ENCODE peak calls at places on chromosomes 16 and 17, in seven cellular contexts. S is lower leg skin, T is pancreas, E is upper lobe of right lung, M is tibial nerve, L is fibroblast of pulmonary artery, B is PC-3. G is an unnamed sample.

GRCh38 chr17:1997146-1997586 is 28.0 kb downstream of the RTN4RL1 start:
- DNase-seq in S (no peak), T (no peak), E (no peak), M (no peak), L (no peak), B (peak; percentile 85), G (no peak)

GRCh38 chr17:50022463-50023130 is 27.6 kb upstream of the DLX3 start:
- DNase-seq in S (peak; percentile 45), T (no peak), E (no peak), M (no peak), L (no peak), B (no peak), G (no peak)

GRCh38 chr17:72592242-72592966 is 471.6 kb downstream of the SOX9 start:
- DNase-seq in S (peak; percentile 88), T (peak; percentile 63), E (peak; percentile 88), M (peak; percentile 60), L (peak; percentile 85), B (peak; percentile 95), G (no peak)

GRCh38 chr17:37503148-37503547 is 13.5 kb downstream of the DUSP14 start:
- DNase-seq in S (no peak), T (no peak), E (no peak), M (no peak), L (no peak), B (no peak), G (no peak)

GRCh38 chr17:28895794-28896447 is 1.6 kb downstream of the FLOT2 start:
- DNase-seq in S (no peak), T (no peak), E (peak; percentile 38), M (no peak), L (no peak), B (no peak), G (no peak)

GRCh38 chr16:31356566-31357323 is 1.8 kb downstream of the ITGAX start:
- DNase-seq in S (no peak), T (no peak), E (no peak), M (no peak), L (no peak), B (no peak), G (no peak)

GRCh38 chr17:58330997-58331814 is 2.6 kb upstream of the TSPOAP1 start:
- DNase-seq in S (no peak), T (no peak), E (peak; percentile 79), M (no peak), L (no peak), B (no peak), G (no peak)

GRCh38 chr16:35525979-35526590 is 2066.7 kb downstream of the TP53TG3F start:
- DNase-seq in S (no peak), T (no peak), E (no peak), M (no peak), L (no peak), B (no peak), G (no peak)

GRCh38 chr16:67349172-67349571 is 22.6 kb downstream of the LRRC36 start:
- DNase-seq in S (no peak), T (no peak), E (no peak), M (no peak), L (peak; percentile 41), B (peak; percentile 61), G (peak; percentile 3)

GRCh38 chr17:38970804-38971203 is 3.6 kb upstream of the FBXO47 start:
- DNase-seq in S (no peak), T (no peak), E (no peak), M (no peak), L (no peak), B (peak; percentile 4), G (no peak)

GRCh38 chr17:2510559-2510958 is 1.1 kb downstream of the METTL16 start:
- DNase-seq in S (peak; percentile 56), T (no peak), E (no peak), M (no peak), L (no peak), B (no peak), G (no peak)

GRCh38 chr17:45022655-45023339 is 28.6 kb downstream of the DCAKD start:
- DNase-seq in S (no peak), T (no peak), E (no peak), M (no peak), L (no peak), B (no peak), G (no peak)

GRCh38 chr16:58197314-58198012 is 443 bp downstream of the CSNK2A2 start:
- DNase-seq in S (no peak), T (no peak), E (no peak), M (no peak), L (no peak), B (no peak), G (no peak)

GRCh38 chr17:38598536-38598935 is 7.2 kb downstream of the SRCIN1 start:
- DNase-seq in S (no peak), T (peak; percentile 69), E (no peak), M (no peak), L (peak; percentile 76), B (peak; percentile 76), G (peak; percentile 41)

GRCh38 chr17:49914664-49915063 is 54.3 kb upstream of the DLX4 start:
- DNase-seq in S (no peak), T (no peak), E (no peak), M (no peak), L (no peak), B (no peak), G (no peak)

GRCh38 chr17:58783380-58783779 is 27.7 kb downstream of the PPM1E start:
- DNase-seq in S (no peak), T (no peak), E (no peak), M (no peak), L (peak; percentile 4), B (peak; percentile 12), G (peak; percentile 1)

GRCh38 chr17:38751144-38751802 is 1.3 kb upstream of the PSMB3 start:
- DNase-seq in S (no peak), T (no peak), E (no peak), M (no peak), L (no peak), B (peak; percentile 38), G (no peak)

GRCh38 chr17:38451030-38451839 is 23.0 kb downstream of the ARHGAP23 start:
- DNase-seq in S (no peak), T (no peak), E (no peak), M (no peak), L (peak; percentile 90), B (no peak), G (peak; percentile 31)

GRCh38 chr17:40325156-40326013 is 16.4 kb downstream of the RARA start:
- DNase-seq in S (no peak), T (no peak), E (no peak), M (no peak), L (no peak), B (no peak), G (no peak)

GRCh38 chr16:51497541-51498211 is 346.6 kb upstream of the SALL1 start:
- DNase-seq in S (no peak), T (no peak), E (no peak), M (no peak), L (no peak), B (no peak), G (no peak)

GRCh38 chr16:4105848-4106247 is 10.4 kb downstream of the ADCY9 start:
- DNase-seq in S (no peak), T (no peak), E (no peak), M (no peak), L (no peak), B (no peak), G (no peak)

GRCh38 chr16:56855201-56855600 is 9.8 kb upstream of the SLC12A3 start:
- DNase-seq in S (no peak), T (no peak), E (no peak), M (no peak), L (no peak), B (no peak), G (no peak)

GRCh38 chr17:72538921-72539352 is 418.1 kb downstream of the SOX9 start:
- DNase-seq in S (no peak), T (no peak), E (no peak), M (no peak), L (no peak), B (no peak), G (no peak)

DNA sequence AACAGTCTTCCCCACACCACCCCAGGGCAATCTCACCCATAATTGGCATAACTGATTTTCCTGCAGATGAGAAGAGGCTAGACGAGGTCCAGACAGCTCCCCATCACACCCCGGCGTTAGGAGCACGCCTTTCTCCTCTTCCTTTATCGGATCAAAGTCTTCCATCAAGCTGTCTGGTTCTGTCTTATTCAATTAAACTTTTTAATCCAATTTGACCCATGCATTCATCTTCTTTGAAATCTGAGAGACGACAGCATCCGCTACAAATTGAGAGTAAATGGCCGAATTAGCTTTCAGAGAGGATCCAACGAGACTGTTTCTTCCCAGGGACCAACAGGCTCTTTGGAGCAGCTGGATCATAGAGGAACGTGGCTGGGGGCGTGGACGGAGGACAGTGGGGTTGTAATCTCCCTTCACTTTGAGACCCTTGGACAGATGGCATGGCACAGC is 44.4 kb upstream of the GPRC5B start:
- DNase-seq in S (no peak), T (no peak), E (no peak), M (no peak), L (no peak), B (no peak), G (no peak)
- TF ChIP-seq CTCF in S (no peak), T (no peak), E (no peak), M (no peak), L (no peak), B (no peak), G (no peak)

DNA sequence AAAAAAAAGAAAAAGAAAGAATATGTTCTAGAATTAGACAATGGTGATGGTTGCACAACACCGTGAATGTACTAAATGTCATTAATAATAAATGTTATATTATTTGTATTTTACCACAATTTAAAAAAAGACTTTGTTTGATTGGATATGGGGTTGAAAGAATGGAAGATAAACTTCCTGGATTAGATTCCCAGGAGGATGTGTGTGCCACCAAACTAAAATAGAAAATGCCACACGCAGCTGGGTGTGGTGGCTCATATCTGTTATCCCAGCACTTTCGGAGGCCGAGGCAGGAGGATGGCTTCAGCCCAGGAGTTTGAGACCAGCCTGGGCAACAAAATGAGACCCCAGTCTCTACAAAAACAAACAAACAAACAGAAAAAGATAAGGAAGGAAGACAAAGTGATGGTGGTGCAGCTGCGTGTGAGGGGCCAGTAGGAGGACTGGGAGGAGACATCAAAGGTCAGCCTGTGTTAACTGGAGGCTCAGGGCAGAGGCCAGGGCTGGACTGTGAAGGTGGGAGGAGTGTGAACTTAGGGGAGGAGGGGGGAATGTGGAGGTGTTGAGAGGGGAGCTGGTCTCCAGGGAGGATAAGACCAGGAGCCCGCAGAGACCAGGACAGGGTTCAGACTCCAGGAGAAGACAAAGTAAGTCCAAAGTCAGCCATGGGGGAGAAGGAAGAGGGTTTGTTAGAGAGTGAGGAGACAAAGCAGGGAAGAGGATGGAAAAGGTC is 4.1 kb downstream of the PECAM1 start:
- DNase-seq in S (no peak), T (no peak), E (peak; percentile 54), M (no peak), L (peak; percentile 53), B (no peak), G (no peak)
- H3K4me3 ChIP-seq in S (no peak overlapping the region), T (no peak overlapping the region), E (peak overlapping the region; percentile 46), M (peak overlapping the region; percentile 11), L (peak overlapping the region; percentile 61), B (peak overlapping the region; percentile 68), G (no peak overlapping the region)

GRCh38 chr17:75518201-75518600 is 1.9 kb downstream of the TSEN54 start:
- DNase-seq in S (no peak), T (no peak), E (no peak), M (no peak), L (no peak), B (no peak), G (no peak)
- TF ChIP-seq CTCF in S (no peak), T (no peak), E (no peak), M (no peak), L (no peak), B (no peak), G (no peak)

DNA sequence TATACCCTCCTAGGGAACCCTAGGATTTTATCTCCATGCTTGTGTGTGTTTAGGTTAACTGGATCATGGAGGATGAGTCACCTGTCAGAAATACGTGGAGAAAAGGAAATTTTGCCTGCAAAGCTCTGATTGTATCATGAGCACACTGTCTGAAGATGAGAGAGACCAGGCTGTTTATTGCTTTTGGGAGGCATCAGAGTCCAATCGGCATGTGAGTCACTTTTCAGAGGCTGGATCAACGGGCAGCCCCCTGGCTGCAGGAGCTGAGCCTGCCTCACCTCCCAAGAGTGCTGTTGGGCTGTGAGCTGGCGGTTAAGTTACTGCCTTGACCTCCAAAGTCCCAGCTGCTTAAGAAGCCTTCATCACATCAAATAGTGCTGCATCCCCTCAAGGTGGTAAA is 41.5 kb upstream of the MED9 start:
- DNase-seq in S (peak; percentile 79), T (no peak), E (no peak), M (no peak), L (peak; percentile 58), B (peak; percentile 81), G (no peak)
- H3K4me3 ChIP-seq in S (no peak overlapping the region), T (no peak overlapping the region), E (no peak overlapping the region), M (no peak overlapping the region), L (no peak overlapping the region), B (peak overlapping the region; percentile 8), G (no peak overlapping the region)